ENCODE peak calls at places on chromosomes 16 and 17, in eight cellular contexts. T is GM23338, V is HL-60, X is Panc1, A is sigmoid colon, R is spleen, U is stomach, J is transverse colon. P is an unnamed sample.

GRCh38 chr17:14296511-14296910 is 4.4 kb upstream of the HS3ST3B1 start:
- DNase-seq in T (peak), V (no peak), X (no peak), A (no peak), R (no peak), U (no peak), J (no peak), P (no peak)

GRCh38 chr17:59827721-59828477 is 64.8 kb downstream of the TUBD1 start:
- DNase-seq in T (no peak), V (no peak), X (no peak), A (no peak), R (no peak), U (no peak), J (no peak), P (no peak)

GRCh38 chr16:57380671-57381462 is 8.6 kb downstream of the CX3CL1 start:
- DNase-seq in T (no peak), V (peak), X (no peak), A (no peak), R (no peak), U (no peak), J (no peak), P (no peak)

GRCh38 chr16:27984121-27984520 is 79.4 kb downstream of the GSG1L start:
- DNase-seq in T (no peak), V (no peak), X (no peak), A (no peak), R (peak), U (no peak), J (no peak), P (no peak)

GRCh38 chr16:785563-786535 is 2.3 kb downstream of the RPUSD1 start:
- DNase-seq in T (peak), V (peak), X (no peak), A (peak), R (peak), U (peak), J (peak), P (peak)

GRCh38 chr17:60080545-60080944 is 1.8 kb upstream of the HEATR6 start:
- DNase-seq in T (no peak), V (no peak), X (no peak), A (no peak), R (no peak), U (no peak), J (no peak), P (no peak)

GRCh38 chr17:47879028-47879585 is 16.9 kb upstream of the SP2 start:
- DNase-seq in T (no peak), V (no peak), X (no peak), A (no peak), R (no peak), U (no peak), J (no peak), P (no peak)

GRCh38 chr17:29042679-29043538 is at the start of gene PIPOX:
- DNase-seq in T (peak), V (no peak), X (no peak), A (no peak), R (no peak), U (no peak), J (peak), P (no peak)

GRCh38 chr17:17164156-17164555 is 42.0 kb downstream of the PLD6 start:
- DNase-seq in T (no peak), V (no peak), X (no peak), A (no peak), R (no peak), U (no peak), J (no peak), P (no peak)

DNA sequence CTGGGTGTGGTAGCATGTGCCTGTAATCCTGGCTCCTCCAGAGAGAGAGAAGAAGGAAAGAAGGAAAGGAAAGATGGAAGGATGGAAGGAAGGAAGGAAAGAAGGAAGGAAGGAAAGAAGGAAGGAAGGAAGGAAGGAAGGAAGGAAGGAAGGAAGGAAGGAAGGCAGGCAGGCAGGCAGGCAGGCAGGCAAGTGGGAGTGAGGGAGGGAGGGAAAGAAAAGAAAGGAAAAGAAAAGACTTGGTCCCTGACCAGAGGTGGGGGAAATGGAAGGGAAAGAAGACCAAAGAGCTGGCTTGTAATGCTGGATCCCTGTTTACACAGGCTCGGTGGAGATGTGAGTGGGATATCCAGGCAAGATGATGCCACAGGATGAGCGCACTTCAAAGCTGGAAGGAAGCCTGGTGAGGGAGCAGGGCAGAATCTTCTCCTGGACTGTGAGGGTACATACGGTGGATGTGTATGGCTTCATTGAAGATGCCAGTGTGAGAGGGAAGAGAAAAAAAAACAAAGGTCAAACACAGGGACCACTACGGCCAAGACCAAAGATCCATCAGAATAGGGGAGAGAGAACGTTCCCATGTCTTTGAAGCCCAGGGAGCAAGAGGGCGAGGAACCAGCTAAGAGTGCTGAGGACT is 2.1 kb downstream of the CES1 start:
- DNase-seq in T (no peak), V (no peak), X (no peak), A (no peak), R (no peak), U (no peak), J (no peak), P (no peak)
- TF ChIP-seq POLR2AphosphoS5 in T (no peak), V (no peak), X (no peak), A (no peak), R (no peak), U (no peak), J (no peak), P (no peak)

GRCh38 chr17:76594676-76595075 is 9.0 kb upstream of the ST6GALNAC2 start:
- DNase-seq in T (no peak), V (no peak), X (no peak), A (no peak), R (no peak), U (no peak), J (no peak), P (no peak)

GRCh38 chr17:76598004-76598439 is 12.4 kb upstream of the ST6GALNAC2 start:
- DNase-seq in T (no peak), V (peak), X (no peak), A (no peak), R (no peak), U (no peak), J (no peak), P (no peak)

GRCh38 chr17:76593964-76594363 is 8.3 kb upstream of the ST6GALNAC2 start:
- DNase-seq in T (no peak), V (no peak), X (no peak), A (no peak), R (no peak), U (no peak), J (no peak), P (no peak)

GRCh38 chr17:76599699-76600460 is 14.2 kb upstream of the ST6GALNAC2 start:
- DNase-seq in T (no peak), V (peak), X (no peak), A (no peak), R (no peak), U (no peak), J (no peak), P (no peak)

GRCh38 chr17:76597156-76598003 is 11.7 kb upstream of the ST6GALNAC2 start:
- DNase-seq in T (no peak), V (peak), X (no peak), A (no peak), R (no peak), U (no peak), J (no peak), P (peak)
- TF ChIP-seq POLR2AphosphoS5 in T (no peak), V (no peak), X (no peak), A (no peak), R (no peak), U (no peak), J (no peak), P (peak)

DNA sequence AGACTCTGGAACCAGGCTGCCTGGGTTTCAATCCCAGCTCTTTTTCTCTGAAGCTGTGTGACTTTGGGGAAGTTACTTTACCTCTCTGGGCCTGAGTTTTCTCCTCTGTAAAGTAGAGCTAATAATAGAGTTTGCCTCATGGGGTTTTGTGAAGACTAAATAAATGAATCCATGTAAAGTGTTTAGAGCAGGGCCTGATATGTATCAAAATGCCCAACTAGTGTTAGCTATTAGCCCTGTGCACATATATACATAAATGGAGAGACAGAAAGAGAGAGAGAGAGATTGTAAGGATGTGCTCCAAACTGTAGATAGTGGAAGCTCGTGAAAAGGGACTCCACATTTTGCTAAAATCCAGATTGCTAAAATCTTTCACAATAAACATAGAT is 44.8 kb upstream of the HAPSTR1 start:
- DNase-seq in T (no peak), V (no peak), X (no peak), A (no peak), R (no peak), U (no peak), J (no peak), P (no peak)
- TF ChIP-seq POLR2AphosphoS5 in T (no peak), V (no peak), X (no peak), A (no peak), R (no peak), U (no peak), J (no peak), P (no peak)

GRCh38 chr17:45381001-45381400 is 51.7 kb downstream of the ARHGAP27 start:
- DNase-seq in T (no peak), V (no peak), X (no peak), A (no peak), R (no peak), U (peak), J (no peak), P (no peak)
- TF ChIP-seq POLR2AphosphoS5 in T (no peak), V (no peak), X (no peak), A (no peak), R (no peak), U (no peak), J (no peak), P (peak)

DNA sequence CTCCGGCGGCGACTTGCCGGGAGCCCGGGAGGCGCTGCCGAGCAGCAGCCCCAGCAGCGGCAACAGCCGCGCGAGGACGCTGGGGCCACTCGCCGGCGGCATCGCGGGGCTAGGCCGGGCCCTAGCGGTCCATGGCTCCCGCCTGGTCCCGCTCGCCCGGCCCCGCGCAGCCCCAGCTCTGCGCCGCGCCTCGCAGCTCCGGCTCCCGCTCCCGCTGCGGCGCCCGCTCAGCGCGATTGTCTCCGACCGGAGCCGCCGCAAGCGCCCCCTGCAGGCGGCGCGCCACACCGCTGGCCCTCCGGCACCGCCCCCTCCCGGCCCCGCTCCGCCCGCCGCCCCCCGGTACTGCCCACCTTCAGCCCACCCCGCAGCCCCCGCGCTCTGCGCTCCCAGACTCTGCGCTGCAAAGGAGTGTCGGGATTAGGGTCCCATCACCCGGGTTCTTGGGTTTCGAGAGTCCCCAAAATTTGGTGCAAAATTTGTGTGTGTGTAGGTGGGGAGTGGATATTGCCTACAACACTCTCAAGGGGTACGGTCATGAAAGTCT is at the start of gene FAM171A2:
- DNase-seq in T (peak), V (peak), X (no peak), A (no peak), R (peak), U (peak), J (peak), P (no peak)
- TF ChIP-seq POLR2AphosphoS5 in T (peak), V (no peak), X (no peak), A (no peak), R (peak), U (no peak), J (no peak), P (no peak)

DNA sequence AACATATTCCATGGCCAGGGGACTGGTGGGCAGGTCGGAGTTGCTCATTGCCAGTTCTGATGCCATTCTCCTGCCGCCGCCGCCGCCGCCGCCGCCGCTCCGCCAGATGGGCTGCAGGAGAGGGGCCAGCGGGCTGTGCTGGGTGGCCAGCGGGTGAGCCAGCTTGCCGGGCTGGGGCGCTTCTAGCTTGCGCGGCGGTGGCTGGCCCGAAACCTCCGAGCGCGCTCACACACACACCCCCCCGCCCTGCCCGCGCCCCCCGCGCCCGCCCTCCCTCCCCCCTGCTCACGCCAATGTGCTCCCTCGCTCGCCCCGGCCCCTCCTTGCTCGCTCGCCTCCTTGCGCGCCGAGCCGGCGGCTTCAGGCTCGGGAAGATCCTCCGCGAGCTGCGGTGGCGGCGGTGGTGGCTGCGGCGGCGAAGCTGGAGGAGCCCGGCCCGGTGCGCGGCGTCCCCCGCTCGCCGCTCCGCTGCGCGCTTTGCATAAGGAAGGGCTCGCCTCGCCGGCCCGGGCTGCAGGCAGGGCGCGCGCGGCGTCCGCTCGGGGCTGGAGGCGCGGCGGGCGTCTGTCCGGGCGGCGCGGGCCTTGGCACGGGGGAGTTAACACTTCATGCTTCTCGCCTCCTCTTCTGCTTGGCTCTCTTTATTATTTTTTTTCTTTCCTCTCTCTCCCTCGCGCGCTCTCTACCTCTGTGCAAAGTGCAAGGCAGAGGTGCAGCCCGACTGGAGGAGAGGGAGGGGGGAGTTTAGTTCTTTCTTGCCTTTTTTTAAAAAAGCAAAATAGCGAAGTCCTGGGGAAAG is 501 bp downstream of the MAF start:
- DNase-seq in T (peak), V (no peak), X (no peak), A (peak), R (peak), U (peak), J (no peak), P (peak)
- TF ChIP-seq POLR2AphosphoS5 in T (no peak), V (no peak), X (no peak), A (peak), R (peak), U (peak), J (no peak), P (no peak)

DNA sequence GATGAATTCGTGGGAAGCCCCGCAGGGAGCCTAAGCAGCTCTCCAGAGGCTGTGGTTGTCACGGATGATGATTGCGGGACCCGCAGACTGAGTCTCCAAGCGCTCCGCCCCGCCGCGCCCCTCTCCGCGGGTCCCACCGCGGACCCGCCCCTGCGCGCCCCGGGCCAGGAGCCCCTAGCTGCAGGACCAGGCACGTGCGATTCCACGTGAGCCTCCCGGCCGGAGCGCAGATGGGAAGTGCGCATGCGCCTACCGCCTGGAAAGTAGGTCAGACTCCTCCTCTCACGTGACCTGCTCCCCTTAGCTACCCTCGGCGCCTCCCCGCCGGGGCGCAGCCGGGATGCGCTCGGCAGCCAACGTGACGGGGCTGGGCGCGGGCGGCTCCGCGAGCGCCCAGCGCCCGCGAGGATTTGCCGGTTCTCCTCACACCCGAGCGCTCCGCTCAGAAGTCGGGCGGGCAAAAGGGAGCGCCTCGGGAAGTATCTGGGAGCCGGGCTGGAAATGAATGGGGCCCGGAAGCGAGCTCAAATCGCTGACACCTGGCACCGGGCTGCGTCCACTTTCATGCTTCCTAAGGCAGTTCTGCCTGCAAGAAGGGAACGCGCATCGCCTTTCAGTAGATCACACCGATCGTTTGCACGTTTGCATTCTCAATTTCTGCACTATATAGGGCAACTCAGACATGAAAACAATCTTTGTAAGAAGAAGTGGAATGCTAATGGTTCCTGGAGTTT is 26.4 kb upstream of the HLF start:
- DNase-seq in T (peak), V (peak), X (peak), A (peak), R (peak), U (peak), J (peak), P (peak)
- TF ChIP-seq POLR2AphosphoS5 in T (no peak), V (no peak), X (peak), A (peak), R (peak), U (peak), J (peak), P (peak)